ENCODE peak calls at places on chromosomes 13 and 19, in nine cellular contexts. Y is glutamatergic neuron; I is kidney glomerular epithelial cell; E is MV-4-11; R is stimulated activated naive CD8-positive, alpha-beta T cell treated with anti-CD3 and anti-CD28 coated beads, Interleukin-15, amount 100 ng/mL, for 72 hours; X is hepatocyte; B is activated CD8-positive, alpha-beta memory T cell treated with anti-CD3 and anti-CD28 coated beads, Interleukin-2, amount 50 U/mL, for 4 hours; V is left cardiac atrium; Z is HTR-8/SVneo. Q is an unnamed sample.

GRCh38 chr13:76161143-76161542 is 525.0 kb downstream of the LMO7 start:
- DNase-seq in E (no peak), R (no peak), X (no peak), V (no peak), Z (no peak), B (no peak), Y (no peak), I (no peak), Q (no peak)

GRCh38 chr19:18020212-18021067 is 12.5 kb downstream of the ARRDC2 start:
- DNase-seq in E (no peak), Z (no peak), B (no peak), R (no peak), Y (no peak), I (no peak), X (peak), V (peak), Q (peak)

GRCh38 chr13:20713751-20714150 is 10.3 kb downstream of the IL17D start:
- DNase-seq in B (no peak), E (no peak), Y (no peak), V (peak), R (no peak), X (no peak), I (no peak), Z (no peak), Q (no peak)

GRCh38 chr13:101098873-101099272 is 317.4 kb downstream of the NALCN start:
- DNase-seq in R (no peak), Z (no peak), B (no peak), E (no peak), Y (no peak), X (no peak), I (no peak), V (no peak), Q (no peak)

GRCh38 chr19:17968376-17968775 is 1.5 kb downstream of the KCNN1 start:
- DNase-seq in Y (no peak), R (no peak), V (no peak), E (no peak), I (no peak), B (no peak), X (no peak), Z (no peak), Q (no peak)

GRCh38 chr13:110137677-110138008 is 169.3 kb downstream of the COL4A1 start:
- DNase-seq in I (no peak), Z (peak), X (peak), R (no peak), E (no peak), Y (no peak), B (no peak), V (no peak), Q (peak)

GRCh38 chr19:55543567-55543966 is 1.8 kb downstream of the SBK3 start:
- DNase-seq in Y (no peak), B (no peak), R (no peak), V (no peak), E (no peak), I (no peak), X (no peak), Z (no peak), Q (no peak)

GRCh38 chr13:76210262-76210661 is 574.1 kb downstream of the LMO7 start:
- DNase-seq in R (no peak), X (no peak), Y (no peak), V (peak), Z (no peak), B (no peak), E (no peak), I (no peak), Q (no peak)

Q was measured in GM10248.